ENCODE peak calls at places on chromosomes 7 and 10, in five cellular contexts. One of them, this sample, is unnamed. For H3K27me3, the result is how much of the 10 kb centered on the place peaks cover.

GRCh38 chr10:129774082-129774735 is 189.9 kb downstream of the EBF3 start:
- DNase-seq in thoracic aorta: no peak
- DNase-seq in fibroblast of lung: no peak
- DNase-seq in hepatocyte: no peak
- DNase-seq in CD4-positive, alpha-beta memory T cell: no peak
- DNase-seq in this sample: no peak

GRCh38 chr10:45008524-45009161 is 7.9 kb downstream of the ZNF22 start:
- DNase-seq in fibroblast of lung: peak
- DNase-seq in thoracic aorta: no peak
- DNase-seq in hepatocyte: peak
- DNase-seq in CD4-positive, alpha-beta memory T cell: peak
- DNase-seq in this sample: peak

GRCh38 chr10:14873090-14873760 is 5.4 kb upstream of the SUV39H2 start:
- DNase-seq in hepatocyte: no peak
- DNase-seq in thoracic aorta: no peak
- DNase-seq in CD4-positive, alpha-beta memory T cell: no peak
- DNase-seq in fibroblast of lung: peak
- DNase-seq in this sample: no peak

GRCh38 chr10:127319691-127320090 is 123.3 kb upstream of the INSYN2A start:
- DNase-seq in CD4-positive, alpha-beta memory T cell: no peak
- DNase-seq in thoracic aorta: no peak
- DNase-seq in fibroblast of lung: no peak
- DNase-seq in hepatocyte: no peak
- DNase-seq in this sample: no peak

GRCh38 chr10:22598488-22598887 is 115.9 kb downstream of the PIP4K2A start:
- DNase-seq in hepatocyte: no peak
- DNase-seq in thoracic aorta: no peak
- DNase-seq in CD4-positive, alpha-beta memory T cell: no peak
- DNase-seq in fibroblast of lung: peak
- DNase-seq in this sample: no peak

GRCh38 chr10:100728928-100729876 is 16.2 kb upstream of the PAX2 start:
- DNase-seq in CD4-positive, alpha-beta memory T cell: no peak
- DNase-seq in thoracic aorta: no peak
- DNase-seq in hepatocyte: peak
- DNase-seq in fibroblast of lung: peak
- DNase-seq in this sample: no peak

GRCh38 chr7:116588225-116588624 is 63.4 kb downstream of the CAV1 start:
- DNase-seq in hepatocyte: no peak
- DNase-seq in CD4-positive, alpha-beta memory T cell: no peak
- DNase-seq in fibroblast of lung: peak
- DNase-seq in thoracic aorta: no peak
- DNase-seq in this sample: no peak

GRCh38 chr10:3415038-3415736 is 242.6 kb upstream of the PITRM1 start:
- DNase-seq in CD4-positive, alpha-beta memory T cell: no peak
- DNase-seq in thoracic aorta: no peak
- DNase-seq in fibroblast of lung: no peak
- DNase-seq in hepatocyte: no peak
- DNase-seq in this sample: no peak

GRCh38 chr10:33151344-33151864 is 183.1 kb downstream of the NRP1 start:
- DNase-seq in fibroblast of lung: no peak
- DNase-seq in CD4-positive, alpha-beta memory T cell: no peak
- DNase-seq in hepatocyte: no peak
- DNase-seq in thoracic aorta: no peak
- DNase-seq in this sample: no peak

GRCh38 chr7:150992833-150993302 is 2.1 kb downstream of the NOS3 start:
- DNase-seq in fibroblast of lung: peak
- DNase-seq in hepatocyte: peak
- DNase-seq in CD4-positive, alpha-beta memory T cell: no peak
- DNase-seq in thoracic aorta: no peak
- DNase-seq in this sample: no peak

GRCh38 chr7:157475601-157476000 is 138.8 kb downstream of the DNAJB6 start:
- DNase-seq in thoracic aorta: no peak
- DNase-seq in fibroblast of lung: no peak
- DNase-seq in hepatocyte: no peak
- DNase-seq in CD4-positive, alpha-beta memory T cell: no peak
- DNase-seq in this sample: no peak

GRCh38 chr7:98685541-98685940 is 68.5 kb downstream of the NPTX2 start:
- DNase-seq in hepatocyte: no peak
- DNase-seq in thoracic aorta: no peak
- DNase-seq in fibroblast of lung: no peak
- DNase-seq in CD4-positive, alpha-beta memory T cell: no peak
- DNase-seq in this sample: no peak

GRCh38 chr7:106588576-106589494 is 72.1 kb downstream of the CCDC71L start:
- DNase-seq in CD4-positive, alpha-beta memory T cell: no peak
- DNase-seq in thoracic aorta: no peak
- DNase-seq in fibroblast of lung: no peak
- DNase-seq in hepatocyte: peak
- DNase-seq in this sample: no peak

GRCh38 chr10:131344747-131345146 is 33.2 kb upstream of the TCERG1L start:
- DNase-seq in hepatocyte: no peak
- DNase-seq in fibroblast of lung: no peak
- DNase-seq in CD4-positive, alpha-beta memory T cell: no peak
- DNase-seq in thoracic aorta: no peak
- DNase-seq in this sample: no peak

GRCh38 chr10:123149568-123150228 is 1.8 kb downstream of the HMX2 start:
- DNase-seq in thoracic aorta: no peak
- DNase-seq in CD4-positive, alpha-beta memory T cell: peak
- DNase-seq in fibroblast of lung: peak
- DNase-seq in hepatocyte: peak
- DNase-seq in this sample: peak
- H3K27me3 ChIP-seq in thoracic aorta: half or more
- H3K27me3 ChIP-seq in CD4-positive, alpha-beta memory T cell: under half
- H3K27me3 ChIP-seq in fibroblast of lung: half or more
- H3K27me3 ChIP-seq in hepatocyte: half or more
- H3K27me3 ChIP-seq in this sample: under half

GRCh38 chr7:1291846-1292765 is 59.4 kb downstream of the UNCX start:
- DNase-seq in thoracic aorta: no peak
- DNase-seq in hepatocyte: no peak
- DNase-seq in CD4-positive, alpha-beta memory T cell: no peak
- DNase-seq in fibroblast of lung: no peak
- DNase-seq in this sample: no peak

GRCh38 chr7:1288996-1289551 is 56.4 kb downstream of the UNCX start:
- DNase-seq in CD4-positive, alpha-beta memory T cell: no peak
- DNase-seq in fibroblast of lung: no peak
- DNase-seq in hepatocyte: no peak
- DNase-seq in thoracic aorta: no peak
- DNase-seq in this sample: no peak

GRCh38 chr7:1289681-1290261 is 57.1 kb downstream of the UNCX start:
- DNase-seq in fibroblast of lung: no peak
- DNase-seq in hepatocyte: no peak
- DNase-seq in CD4-positive, alpha-beta memory T cell: no peak
- DNase-seq in thoracic aorta: no peak
- DNase-seq in this sample: no peak

GRCh38 chr7:1291040-1291689 is 58.5 kb downstream of the UNCX start:
- DNase-seq in CD4-positive, alpha-beta memory T cell: no peak
- DNase-seq in fibroblast of lung: no peak
- DNase-seq in thoracic aorta: no peak
- DNase-seq in hepatocyte: no peak
- DNase-seq in this sample: no peak

DNA sequence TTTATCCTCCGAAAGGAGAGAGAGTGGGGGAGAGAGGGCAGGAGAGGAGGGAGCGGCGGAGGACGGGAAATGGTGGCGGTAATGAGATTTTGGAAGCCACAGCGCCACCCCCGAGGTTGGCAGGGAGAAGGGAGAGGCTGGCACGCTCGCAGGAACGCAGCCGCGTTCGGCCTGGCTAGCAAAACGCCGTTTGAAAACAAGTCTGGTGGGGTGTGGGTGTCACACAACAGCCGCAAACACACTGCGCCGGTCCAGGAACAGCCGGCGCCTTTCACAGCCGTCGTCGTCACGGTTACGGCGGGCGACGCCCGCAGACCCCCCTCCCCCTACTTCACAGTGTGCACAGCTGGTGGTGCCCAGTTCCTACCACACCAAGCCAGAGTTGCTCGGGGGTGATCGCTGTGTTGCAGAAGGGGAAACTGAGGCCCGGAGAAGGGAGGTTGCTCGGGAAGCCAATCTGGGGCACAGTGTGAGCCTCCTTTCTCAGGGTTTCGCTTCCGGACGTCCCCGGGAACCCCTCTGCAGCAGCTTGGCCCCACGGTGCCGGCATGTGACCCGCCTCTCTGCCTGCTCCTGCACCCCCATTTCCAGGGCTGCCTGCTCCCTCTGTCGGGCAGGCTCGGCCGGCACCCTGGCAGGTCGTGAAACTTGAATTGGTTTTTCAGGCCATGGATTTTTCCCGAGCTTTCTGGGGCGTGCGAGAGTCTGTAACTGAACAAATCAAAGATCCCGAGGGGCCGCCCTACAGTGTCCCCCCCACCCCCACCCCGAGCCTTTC is 57.8 kb downstream of the UNCX start:
- DNase-seq in thoracic aorta: no peak
- DNase-seq in fibroblast of lung: peak
- DNase-seq in hepatocyte: peak
- DNase-seq in CD4-positive, alpha-beta memory T cell: peak
- DNase-seq in this sample: no peak
- H3K27me3 ChIP-seq in thoracic aorta: under half
- H3K27me3 ChIP-seq in fibroblast of lung: under half
- H3K27me3 ChIP-seq in hepatocyte: under half
- H3K27me3 ChIP-seq in CD4-positive, alpha-beta memory T cell: under half
- H3K27me3 ChIP-seq in this sample: under half

GRCh38 chr10:97977673-97978072 is 52.7 kb downstream of the CRTAC1 start:
- DNase-seq in fibroblast of lung: no peak
- DNase-seq in hepatocyte: no peak
- DNase-seq in CD4-positive, alpha-beta memory T cell: no peak
- DNase-seq in thoracic aorta: no peak
- DNase-seq in this sample: no peak
- H3K27me3 ChIP-seq in fibroblast of lung: under half
- H3K27me3 ChIP-seq in hepatocyte: half or more
- H3K27me3 ChIP-seq in CD4-positive, alpha-beta memory T cell: under half
- H3K27me3 ChIP-seq in thoracic aorta: under half
- H3K27me3 ChIP-seq in this sample: under half

GRCh38 chr7:80089341-80089740 is 45.3 kb upstream of the GNAI1 start:
- DNase-seq in hepatocyte: no peak
- DNase-seq in thoracic aorta: no peak
- DNase-seq in CD4-positive, alpha-beta memory T cell: no peak
- DNase-seq in fibroblast of lung: peak
- DNase-seq in this sample: no peak

GRCh38 chr7:80097756-80098155 is 36.9 kb upstream of the GNAI1 start:
- DNase-seq in thoracic aorta: no peak
- DNase-seq in fibroblast of lung: no peak
- DNase-seq in hepatocyte: no peak
- DNase-seq in CD4-positive, alpha-beta memory T cell: no peak
- DNase-seq in this sample: no peak

GRCh38 chr7:80088705-80089104 is 45.9 kb upstream of the GNAI1 start:
- DNase-seq in CD4-positive, alpha-beta memory T cell: no peak
- DNase-seq in thoracic aorta: no peak
- DNase-seq in fibroblast of lung: peak
- DNase-seq in hepatocyte: no peak
- DNase-seq in this sample: no peak

GRCh38 chr7:80095545-80095944 is 39.1 kb upstream of the GNAI1 start:
- DNase-seq in thoracic aorta: no peak
- DNase-seq in fibroblast of lung: no peak
- DNase-seq in hepatocyte: no peak
- DNase-seq in CD4-positive, alpha-beta memory T cell: no peak
- DNase-seq in this sample: no peak

GRCh38 chr7:80093349-80093748 is 41.3 kb upstream of the GNAI1 start:
- DNase-seq in hepatocyte: no peak
- DNase-seq in fibroblast of lung: no peak
- DNase-seq in thoracic aorta: no peak
- DNase-seq in CD4-positive, alpha-beta memory T cell: no peak
- DNase-seq in this sample: no peak
- H3K27me3 ChIP-seq in hepatocyte: under half
- H3K27me3 ChIP-seq in fibroblast of lung: under half
- H3K27me3 ChIP-seq in thoracic aorta: under half
- H3K27me3 ChIP-seq in CD4-positive, alpha-beta memory T cell: under half
- H3K27me3 ChIP-seq in this sample: under half

GRCh38 chr7:24283559-24283899 is 461 bp upstream of the NPY start:
- DNase-seq in fibroblast of lung: peak
- DNase-seq in CD4-positive, alpha-beta memory T cell: no peak
- DNase-seq in thoracic aorta: no peak
- DNase-seq in hepatocyte: no peak
- DNase-seq in this sample: no peak
- H3K27me3 ChIP-seq in fibroblast of lung: under half
- H3K27me3 ChIP-seq in CD4-positive, alpha-beta memory T cell: under half
- H3K27me3 ChIP-seq in thoracic aorta: under half
- H3K27me3 ChIP-seq in hepatocyte: half or more
- H3K27me3 ChIP-seq in this sample: under half

This sample was measured in naive thymus-derived CD4-positive, alpha-beta T cell.